ENCODE peak calls at places on chromosome 18, in five cellular contexts. I, O, S, K and J are unnamed samples.

GRCh38 chr18:70781860-70782453 is 493.1 kb downstream of the SOCS6 start:
- DNase-seq in I (peak), K (peak), S (peak), O (peak), J (peak)

GRCh38 chr18:26546170-26546874 is 2.0 kb downstream of the KCTD1 start:
- DNase-seq in S (no peak), K (no peak), O (no peak), I (no peak), J (no peak)

GRCh38 chr18:44708451-44709083 is 27.9 kb downstream of the SETBP1 start:
- DNase-seq in K (no peak), S (no peak), I (no peak), O (no peak), J (no peak)

GRCh38 chr18:63511285-63511684 is 30.9 kb upstream of the SERPINB12 start:
- DNase-seq in O (peak), I (no peak), K (no peak), S (no peak), J (no peak)

GRCh38 chr18:41842886-41843285 is 112.1 kb upstream of the PIK3C3 start:
- DNase-seq in K (no peak), I (no peak), O (no peak), S (no peak), J (no peak)

GRCh38 chr18:28584726-28585125 is 407.8 kb upstream of the CDH2 start:
- DNase-seq in O (no peak), K (no peak), S (no peak), I (no peak), J (no peak)

GRCh38 chr18:62878305-62878704 is 163.0 kb downstream of the PHLPP1 start:
- DNase-seq in O (no peak), K (no peak), I (no peak), S (no peak), J (no peak)

GRCh38 chr18:75854174-75854573 is 426.7 kb upstream of the SMIM21 start:
- DNase-seq in O (no peak), K (no peak), S (no peak), I (no peak), J (no peak)

GRCh38 chr18:21656402-21656801 is 44.3 kb downstream of the SNRPD1 start:
- DNase-seq in I (no peak), K (no peak), O (no peak), S (no peak), J (no peak)